ENCODE peak calls at places on chromosomes 5 and 9, in eight cellular contexts. B is GM23338, F is A549, Q is lower leg skin, O is NB4, D is HFF-Myc, H is cardiac fibroblast, U is fibroblast of mammary gland. E is an unnamed sample.

GRCh38 chr9:16321461-16322119 is 548.9 kb downstream of the BNC2 start:
- DNase-seq in Q (no peak), O (peak), F (no peak), D (no peak), H (peak), B (no peak), U (peak), E (peak)

GRCh38 chr5:141192110-141192725 is at the start of gene PCDHB10:
- DNase-seq in F (no peak), U (peak), B (peak), O (peak), H (peak), Q (no peak), D (no peak), E (no peak)

GRCh38 chr5:140575309-140575708 is 10.7 kb downstream of the SLC35A4 start:
- DNase-seq in U (peak), B (peak), F (no peak), H (peak), O (peak), Q (no peak), D (no peak), E (no peak)

GRCh38 chr9:87039809-87040392 is 92.6 kb upstream of the GAS1 start:
- DNase-seq in O (no peak), D (no peak), H (peak), Q (no peak), U (peak), B (no peak), F (no peak), E (no peak)

GRCh38 chr5:90941002-90941720 is 382.6 kb downstream of the ADGRV1 start:
- DNase-seq in F (no peak), O (no peak), B (no peak), Q (no peak), D (no peak), U (no peak), H (no peak), E (no peak)

GRCh38 chr9:134390537-134390936 is 64.3 kb downstream of the RXRA start:
- DNase-seq in O (no peak), F (no peak), U (no peak), D (no peak), B (no peak), Q (no peak), H (no peak), E (no peak)

GRCh38 chr9:35481347-35481975 is 8.4 kb upstream of the RUSC2 start:
- DNase-seq in U (peak), D (peak), B (peak), Q (peak), F (peak), O (peak), H (peak), E (no peak)

GRCh38 chr9:4984171-4984570 is 901 bp upstream of the JAK2 start:
- DNase-seq in H (no peak), B (no peak), U (no peak), F (peak), Q (no peak), D (no peak), O (no peak), E (no peak)

GRCh38 chr5:143212261-143212660 is 191.2 kb downstream of the NR3C1 start:
- DNase-seq in H (peak), Q (no peak), D (no peak), F (no peak), U (no peak), B (no peak), O (no peak), E (no peak)

GRCh38 chr5:151612689-151613427 is 21.7 kb upstream of the FAT2 start:
- DNase-seq in H (no peak), D (no peak), B (no peak), O (no peak), F (peak), U (no peak), Q (no peak), E (no peak)

GRCh38 chr5:154857534-154858250 is 735 bp upstream of the CNOT8 start:
- DNase-seq in D (peak), U (peak), O (peak), Q (peak), F (peak), H (peak), B (peak), E (peak)
- TF ChIP-seq CTCF in D (no peak), U (no peak), O (no peak), Q (no peak), F (no peak), H (peak), B (no peak), E (no peak)

DNA sequence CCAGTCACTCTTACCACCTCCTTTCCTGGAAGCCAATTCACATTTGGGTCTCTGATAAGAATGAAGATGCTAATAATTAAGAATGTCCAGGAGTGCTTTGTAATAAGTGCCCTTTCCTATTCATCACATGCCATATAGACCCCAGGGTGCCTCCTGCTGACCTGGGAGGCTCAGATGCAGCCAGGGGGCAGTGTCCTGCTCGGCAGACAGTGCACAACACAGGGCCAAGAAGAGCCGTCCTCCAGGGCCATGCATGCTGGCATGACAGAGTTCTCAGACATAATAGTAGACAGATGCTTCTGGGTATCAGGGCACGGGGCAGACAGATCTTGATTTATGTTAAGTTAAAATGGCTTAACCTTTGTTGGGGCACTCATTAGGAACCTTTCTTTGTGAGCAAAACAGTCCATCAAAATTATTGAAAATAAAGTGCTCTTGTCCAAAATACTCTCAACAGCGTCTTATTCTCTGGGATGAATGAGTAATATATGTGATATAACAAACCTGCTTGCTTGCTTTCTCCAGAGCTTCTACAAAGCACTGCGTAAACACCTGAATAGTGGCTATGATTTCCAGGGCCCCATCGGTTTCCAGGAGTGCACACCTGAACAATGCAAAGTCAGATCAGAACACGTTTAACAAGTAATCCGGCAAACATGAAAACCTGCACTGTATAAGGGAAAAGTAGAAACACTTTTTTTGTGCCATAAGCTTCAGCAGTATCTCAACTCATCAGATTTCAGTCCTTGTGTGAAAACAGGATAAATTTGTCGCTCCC is 192.7 kb downstream of the FANCC start:
- DNase-seq in B (peak), F (no peak), Q (no peak), U (no peak), O (no peak), D (no peak), H (no peak), E (no peak)
- TF ChIP-seq CTCF in B (peak), F (peak), Q (no peak), U (peak), O (peak), D (peak), H (peak), E (peak)

GRCh38 chr9:69937358-69937757 is 106.3 kb upstream of the MAMDC2 start:
- DNase-seq in D (no peak), F (no peak), O (no peak), U (peak), B (no peak), Q (no peak), H (no peak), E (no peak)

GRCh38 chr9:69931340-69931739 is 110.7 kb downstream of the CFAP95 start:
- DNase-seq in Q (no peak), F (no peak), D (no peak), O (peak), B (peak), U (no peak), H (peak), E (no peak)

GRCh38 chr9:69936427-69936826 is 107.2 kb upstream of the MAMDC2 start:
- DNase-seq in F (no peak), D (peak), O (no peak), B (no peak), U (peak), H (peak), Q (no peak), E (no peak)

GRCh38 chr9:69933445-69933844 is 110.2 kb upstream of the MAMDC2 start:
- DNase-seq in D (no peak), Q (no peak), F (no peak), U (no peak), B (peak), O (no peak), H (no peak), E (no peak)

GRCh38 chr9:69932901-69933300 is 110.7 kb upstream of the MAMDC2 start:
- DNase-seq in B (peak), Q (no peak), D (no peak), H (peak), U (no peak), O (peak), F (peak), E (no peak)
- TF ChIP-seq CTCF in B (peak), Q (no peak), D (peak), H (peak), U (peak), O (no peak), F (peak), E (peak)

GRCh38 chr5:64364426-64364825 is 141.4 kb upstream of the RGS7BP start:
- DNase-seq in U (no peak), F (no peak), B (no peak), O (no peak), D (no peak), H (no peak), Q (no peak), E (no peak)
- TF ChIP-seq CTCF in U (no peak), F (no peak), B (no peak), O (no peak), D (no peak), H (no peak), Q (no peak), E (no peak)

GRCh38 chr9:10048994-10049393 is 563.8 kb downstream of the PTPRD start:
- DNase-seq in B (no peak), Q (no peak), D (no peak), U (no peak), O (no peak), H (no peak), F (no peak), E (no peak)

GRCh38 chr9:10050016-10050415 is 562.8 kb downstream of the PTPRD start:
- DNase-seq in H (no peak), U (peak), F (no peak), D (no peak), B (no peak), O (peak), Q (no peak), E (no peak)

DNA sequence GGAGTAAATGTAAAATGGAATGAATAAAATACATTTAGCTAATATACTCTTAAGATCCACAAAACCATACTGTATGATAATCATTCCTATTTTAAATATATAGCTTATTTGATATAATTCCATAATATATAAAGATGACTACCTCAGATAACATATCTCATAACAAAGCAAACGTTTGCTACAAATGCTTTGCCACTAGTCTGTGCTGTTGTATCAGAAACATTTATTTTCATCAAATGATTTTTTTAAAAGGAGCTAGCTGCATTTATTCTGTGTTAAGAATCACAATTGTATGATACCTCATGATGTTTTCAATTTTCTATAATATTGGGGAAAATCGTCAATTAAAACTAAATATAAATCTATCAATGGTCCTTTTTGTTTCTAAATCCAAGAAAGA is 567.2 kb downstream of the PTPRD start:
- DNase-seq in U (peak), Q (no peak), O (peak), F (no peak), H (no peak), B (peak), D (no peak), E (no peak)
- TF ChIP-seq CTCF in U (peak), Q (no peak), O (peak), F (peak), H (no peak), B (peak), D (no peak), E (no peak)

E was measured in AG09309.